ENCODE peak calls at places on chromosomes 11 and 22, in five cellular contexts. R is body of pancreas, A is choroid plexus epithelial cell, D is tibial artery, J is Caco-2. U is an unnamed sample.

GRCh38 chr11:19389787-19390303 is 149.1 kb upstream of the E2F8 start:
- DNase-seq in J (peak; percentile 67), R (peak; percentile 53), A (peak; percentile 52), D (peak; percentile 82), U (no peak)

GRCh38 chr11:76663461-76663760 is 7.1 kb downstream of the LRRC32 start:
- DNase-seq in R (no peak), A (no peak), D (peak; percentile 38), J (peak; percentile 23), U (no peak)

GRCh38 chr11:69041516-69041915 is 7.2 kb upstream of the TPCN2 start:
- DNase-seq in D (no peak), A (peak; percentile 28), J (no peak), R (no peak), U (no peak)

GRCh38 chr11:1128333-1129142 is 29.2 kb upstream of the MUC5AC start:
- DNase-seq in R (no peak), A (no peak), D (peak; percentile 54), J (peak; percentile 36), U (no peak)

GRCh38 chr22:30251661-30252226 is 5.2 kb upstream of the LIF start:
- DNase-seq in R (no peak), A (peak; percentile 52), D (no peak), J (no peak), U (peak; percentile 56)

GRCh38 chr22:46338636-46339035 is 3.1 kb downstream of the TRMU start:
- DNase-seq in A (no peak), J (no peak), D (no peak), R (no peak), U (no peak)

GRCh38 chr11:31236052-31236652 is 133.4 kb downstream of the DCDC1 start:
- DNase-seq in J (no peak), D (no peak), R (no peak), A (peak; percentile 39), U (peak; percentile 27)

GRCh38 chr11:85946221-85946620 is 91.0 kb downstream of the CCDC83 start:
- DNase-seq in A (peak; percentile 32), R (no peak), J (no peak), D (no peak), U (no peak)

GRCh38 chr22:38465673-38466490 is 2.0 kb upstream of the KDELR3 start:
- DNase-seq in J (no peak), R (no peak), D (no peak), A (no peak), U (no peak)

GRCh38 chr22:36332623-36333331 is 55.0 kb downstream of the MYH9 start:
- DNase-seq in D (peak; percentile 74), R (peak; percentile 73), A (peak; percentile 80), J (peak; percentile 57), U (peak; percentile 96)

GRCh38 chr11:130213979-130214281 is 54.3 kb downstream of the ST14 start:
- DNase-seq in R (no peak), J (peak; percentile 17), A (no peak), D (no peak), U (no peak)

DNA sequence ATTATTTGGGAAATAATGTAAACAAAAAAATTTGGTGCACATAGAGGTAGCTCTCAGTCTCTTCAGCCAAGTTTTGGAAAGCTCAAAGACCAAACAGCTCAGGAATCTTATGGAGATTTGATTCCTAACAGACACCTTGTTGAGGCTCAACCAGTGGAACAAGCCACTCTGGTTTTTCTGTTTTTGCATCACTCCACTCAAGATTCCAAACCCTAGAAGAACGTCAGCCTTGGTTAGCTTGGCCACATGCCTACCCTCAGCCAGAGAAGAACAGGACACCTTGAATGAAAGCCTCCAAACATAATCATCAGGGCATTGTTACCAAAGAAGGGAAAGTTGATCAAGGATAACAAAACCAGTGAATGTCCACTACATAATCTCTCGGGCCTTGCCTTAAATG is 3.8 kb upstream of the SMCO4 start:
- DNase-seq in R (no peak), D (no peak), A (no peak), J (no peak), U (no peak)
- H3K4me3 ChIP-seq in R (no peak overlapping the region), D (no peak overlapping the region), A (no peak overlapping the region), J (no peak overlapping the region), U (no peak overlapping the region)

GRCh38 chr22:26566994-26567393 is 22.9 kb downstream of the TPST2 start:
- DNase-seq in J (no peak), R (no peak), D (no peak), A (no peak), U (no peak)

GRCh38 chr22:26570126-26570525 is 19.8 kb downstream of the TPST2 start:
- DNase-seq in J (no peak), A (no peak), R (no peak), D (no peak), U (no peak)

GRCh38 chr22:26567610-26568009 is 22.3 kb downstream of the TPST2 start:
- DNase-seq in A (no peak), J (no peak), D (no peak), R (no peak), U (no peak)

GRCh38 chr22:26565889-26566288 is 24.0 kb downstream of the TPST2 start:
- DNase-seq in J (no peak), D (no peak), R (no peak), A (no peak), U (no peak)

GRCh38 chr22:26568207-26568706 is 21.7 kb downstream of the TPST2 start:
- DNase-seq in R (no peak), A (peak; percentile 24), J (peak; percentile 84), D (no peak), U (peak; percentile 96)
- H3K4me3 ChIP-seq in R (no peak overlapping the region), A (no peak overlapping the region), J (no peak overlapping the region), D (no peak overlapping the region), U (no peak overlapping the region)

GRCh38 chr11:35619030-35619753 is 932 bp downstream of the FJX1 start:
- DNase-seq in A (peak; percentile 42), J (peak; percentile 57), D (peak; percentile 65), R (peak; percentile 45), U (peak; percentile 22)
- H3K4me3 ChIP-seq in A (peak overlapping the region; percentile 66), J (peak overlapping the region; percentile 61), D (peak overlapping the region; percentile 57), R (peak overlapping the region; percentile 10), U (peak overlapping the region; percentile 87)

GRCh38 chr11:72102946-72103753 is at the start of gene LAMTOR1:
- DNase-seq in J (peak; percentile 100), D (peak; percentile 100), A (peak; percentile 100), R (peak; percentile 100), U (peak; percentile 95)
- H3K4me3 ChIP-seq in J (peak within 1 kb of the TSS; percentile 93), D (peak within 1 kb of the TSS; percentile 79), A (peak within 1 kb of the TSS; percentile 94), R (peak within 1 kb of the TSS; percentile 80), U (peak within 1 kb of the TSS; percentile 70)

GRCh38 chr11:60947666-60948065 is 4.3 kb downstream of the SLC15A3 start:
- DNase-seq in D (no peak), R (no peak), A (no peak), J (no peak), U (no peak)
- H3K4me3 ChIP-seq in D (no peak overlapping the region), R (no peak overlapping the region), A (no peak overlapping the region), J (no peak overlapping the region), U (no peak overlapping the region)

DNA sequence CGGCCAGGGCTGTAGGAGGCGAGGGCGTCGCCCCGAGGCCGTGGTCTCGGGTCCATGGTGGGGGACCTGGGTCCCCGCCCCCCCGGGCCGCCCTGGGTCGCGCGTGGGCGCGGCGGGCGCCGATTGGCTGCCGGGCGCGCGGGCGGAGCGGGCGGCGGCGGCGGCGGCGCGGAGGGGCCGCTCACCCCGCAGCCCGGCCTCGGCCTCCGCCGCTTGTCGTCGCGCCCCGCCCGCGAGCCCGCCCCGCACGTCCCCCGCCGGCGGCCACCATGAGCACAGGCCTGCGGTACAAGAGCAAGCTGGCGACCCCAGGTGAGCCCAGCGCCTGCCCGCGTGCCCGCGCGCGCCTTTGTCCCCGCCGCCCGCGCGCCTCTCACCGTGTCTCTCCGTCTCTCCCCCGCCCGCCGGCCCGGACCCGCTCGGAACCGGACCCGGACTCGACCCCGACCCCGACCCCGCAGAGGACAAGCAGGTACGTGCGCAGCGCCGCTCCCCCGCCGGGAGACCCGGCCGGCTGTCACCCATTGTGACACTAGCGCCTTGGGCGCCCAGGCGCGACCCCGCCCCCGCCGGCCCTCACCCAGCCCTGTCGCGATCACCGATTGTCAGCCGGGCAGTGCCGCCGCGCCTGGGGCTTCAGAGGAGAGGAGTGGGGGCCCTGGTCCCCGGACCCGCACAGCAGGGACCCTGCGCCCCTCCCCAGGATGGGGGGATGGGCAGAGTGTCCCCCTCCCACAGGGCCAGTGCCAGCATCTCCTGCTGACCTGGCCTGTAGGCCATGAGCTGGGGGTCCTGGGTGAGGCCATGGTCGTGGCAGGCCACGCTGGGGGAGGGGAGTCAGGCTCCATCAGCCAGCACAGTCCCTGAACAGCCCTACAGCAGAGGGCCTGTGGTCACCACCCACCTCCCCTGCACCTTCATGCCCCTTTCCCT is at the start of gene SEPTIN5:
- DNase-seq in A (no peak), D (no peak), R (no peak), J (no peak), U (no peak)
- H3K4me3 ChIP-seq in A (peak within 1 kb of the TSS; percentile 63), D (peak within 1 kb of the TSS; percentile 51), R (peak within 1 kb of the TSS; percentile 45), J (peak within 1 kb of the TSS; percentile 54), U (peak within 1 kb of the TSS; percentile 59)

DNA sequence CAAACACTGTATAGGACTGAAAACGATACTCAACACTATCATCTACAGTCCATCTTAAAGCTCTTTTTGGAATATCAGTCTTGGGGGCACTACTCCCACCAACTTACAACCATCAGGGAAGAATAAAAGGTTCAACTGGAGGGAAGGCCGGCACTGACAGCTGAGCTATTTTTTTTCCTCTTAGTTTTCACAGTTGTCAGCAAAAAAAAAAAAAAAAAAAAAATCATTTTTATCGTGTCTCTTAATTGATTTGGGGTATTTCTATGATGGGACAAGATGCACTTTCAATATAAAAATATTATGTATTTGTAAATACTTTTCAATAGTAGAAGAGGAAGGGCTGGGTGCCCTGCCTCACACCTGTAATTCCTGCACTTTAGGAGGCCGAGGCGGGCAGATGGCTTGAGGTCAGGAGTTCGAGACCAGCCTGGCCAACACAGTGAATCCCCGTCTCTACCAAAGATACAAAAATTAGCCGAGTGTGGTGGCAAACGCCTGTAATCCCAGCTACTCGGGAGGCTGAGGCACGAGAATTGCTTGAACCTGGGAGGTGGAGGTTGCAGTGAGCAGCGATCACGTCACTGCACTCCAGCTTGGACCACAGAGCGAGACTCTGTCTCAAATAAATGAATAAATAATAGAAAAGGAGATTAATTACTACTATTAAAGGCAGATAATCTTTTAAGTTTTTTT is 1.5 kb downstream of the KIF18A start:
- DNase-seq in D (no peak), J (no peak), R (no peak), A (no peak), U (no peak)
- H3K4me3 ChIP-seq in D (no peak overlapping the region), J (peak overlapping the region; percentile 52), R (no peak overlapping the region), A (peak overlapping the region; percentile 81), U (no peak overlapping the region)

GRCh38 chr11:118842369-118842768 is 41.3 kb upstream of the CXCR5 start:
- DNase-seq in A (peak; percentile 52), R (no peak), D (no peak), J (no peak), U (peak; percentile 58)
- H3K4me3 ChIP-seq in A (no peak overlapping the region), R (no peak overlapping the region), D (no peak overlapping the region), J (no peak overlapping the region), U (no peak overlapping the region)

GRCh38 chr11:10728779-10729472 is 22.1 kb upstream of the CTR9 start:
- DNase-seq in J (no peak), D (no peak), A (peak; percentile 29), R (no peak), U (no peak)
- H3K4me3 ChIP-seq in J (no peak overlapping the region), D (no peak overlapping the region), A (peak overlapping the region; percentile 63), R (no peak overlapping the region), U (no peak overlapping the region)

GRCh38 chr22:20268350-20269012 is 363 bp upstream of the RTN4R start:
- DNase-seq in D (no peak), J (peak; percentile 56), R (peak; percentile 65), A (peak; percentile 31), U (peak; percentile 6)
- H3K4me3 ChIP-seq in D (no peak overlapping the region), J (peak overlapping the region; percentile 57), R (no peak overlapping the region), A (no peak overlapping the region), U (peak overlapping the region; percentile 55)

U was measured in bronchial epithelial cell.